ENCODE peak calls at places on chromosomes 4 and X, in four cellular contexts. K is HepG2, E is K562, S is GM12878. L is an unnamed sample.

GRCh38 chrX:141701081-141701480 is 2.5 kb upstream of the SPANXD start:
- DNase-seq in K (no peak), E (no peak), S (no peak), L (no peak)

GRCh38 chr4:41080964-41081363 is 133.4 kb downstream of the APBB2 start:
- DNase-seq in K (no peak), E (no peak), S (no peak), L (no peak)

GRCh38 chr4:105725623-105726022 is 17.0 kb downstream of the GSTCD start:
- DNase-seq in E (no peak), K (no peak), S (no peak), L (no peak)

GRCh38 chr4:137471895-137472294 is 60.4 kb downstream of the PCDH18 start:
- DNase-seq in S (no peak), E (no peak), K (no peak), L (no peak)

GRCh38 chrX:106780664-106781377 is 21.7 kb upstream of the TBC1D8B start:
- DNase-seq in K (peak; percentile 71), E (no peak), S (no peak), L (no peak)

GRCh38 chr4:169121920-169122319 is 111.9 kb upstream of the CBR4 start:
- DNase-seq in K (no peak), S (no peak), E (no peak), L (no peak)

GRCh38 chr4:15378493-15378892 is 49.3 kb upstream of the C1QTNF7 start:
- DNase-seq in E (no peak), K (no peak), S (no peak), L (no peak)

GRCh38 chrX:9357500-9358139 is 107.2 kb upstream of the TBL1X start:
- DNase-seq in K (no peak), S (no peak), E (no peak), L (no peak)

GRCh38 chr4:24800273-24800880 is 5.0 kb downstream of the SOD3 start:
- DNase-seq in S (no peak), K (no peak), E (no peak), L (peak; percentile 27)

GRCh38 chr4:140012688-140013087 is 141.3 kb downstream of the MAML3 start:
- DNase-seq in K (peak; percentile 70), S (no peak), E (peak; percentile 15), L (peak; percentile 60)

GRCh38 chr4:108240356-108240755 is 71.6 kb upstream of the LEF1 start:
- DNase-seq in E (no peak), S (no peak), K (no peak), L (no peak)

GRCh38 chr4:150007512-150007911 is 70.7 kb upstream of the DCLK2 start:
- DNase-seq in E (no peak), S (no peak), K (no peak), L (no peak)

GRCh38 chr4:3766791-3767561 is 791 bp downstream of the ADRA2C start:
- DNase-seq in S (no peak), E (no peak), K (no peak), L (peak; percentile 81)

GRCh38 chr4:108744307-108744706 is 18.5 kb downstream of the ETNPPL start:
- DNase-seq in E (no peak), K (peak; percentile 41), S (no peak), L (no peak)

GRCh38 chrX:154596290-154596929 is 11.5 kb downstream of the CTAG1A start:
- DNase-seq in S (no peak), E (no peak), K (no peak), L (peak; percentile 78)
- TF ChIP-seq ETV6 in S (no peak), E (no peak), K (no peak), L (no peak)

GRCh38 chr4:99803702-99804101 is 12.9 kb upstream of the DAPP1 start:
- DNase-seq in S (no peak), E (no peak), K (no peak), L (no peak)
- TF ChIP-seq ETV6 in S (no peak), E (no peak), K (no peak), L (no peak)

GRCh38 chr4:156523991-156524390 is 447.6 kb downstream of the PDGFC start:
- DNase-seq in S (no peak), K (no peak), E (no peak), L (no peak)
- TF ChIP-seq ETV6 in S (no peak), K (no peak), E (no peak), L (no peak)

GRCh38 chr4:79334783-79335182 is 8.9 kb upstream of the NAA11 start:
- DNase-seq in E (no peak), K (no peak), S (no peak), L (no peak)
- TF ChIP-seq ETV6 in E (no peak), K (no peak), S (no peak), L (no peak)

DNA sequence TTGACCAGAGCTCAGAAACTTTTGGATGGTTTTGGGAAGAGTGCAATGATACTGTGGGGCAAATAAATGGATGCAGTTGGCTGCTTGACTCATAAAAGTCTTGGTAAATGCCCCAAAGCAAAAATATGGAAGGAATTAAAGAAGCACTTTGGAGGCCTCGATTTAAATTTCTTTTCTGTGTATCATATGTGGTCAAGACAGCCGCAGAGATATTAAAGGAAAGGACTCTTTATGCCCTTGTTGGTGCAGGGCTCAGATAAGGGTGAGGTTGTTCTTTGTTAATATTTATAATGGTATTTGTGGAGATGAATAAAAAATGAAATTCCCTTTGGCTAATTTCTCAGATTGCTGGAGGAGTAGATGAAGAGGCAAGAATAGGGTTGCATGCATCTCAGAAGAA is 90.2 kb downstream of the NHS start:
- DNase-seq in K (no peak), S (no peak), E (no peak), L (no peak)
- TF ChIP-seq ETV6 in K (no peak), S (no peak), E (no peak), L (no peak)

GRCh38 chr4:54050214-54050904 is 14.0 kb downstream of the CHIC2 start:
- DNase-seq in E (no peak), S (no peak), K (no peak), L (no peak)
- TF ChIP-seq ETV6 in E (no peak), S (no peak), K (no peak), L (no peak)

GRCh38 chrX:10390187-10390586 is 230.2 kb downstream of the MID1 start:
- DNase-seq in S (no peak), K (no peak), E (no peak), L (no peak)

GRCh38 chrX:10381218-10381617 is 224.4 kb downstream of the CLCN4 start:
- DNase-seq in S (no peak), E (no peak), K (no peak), L (no peak)

DNA sequence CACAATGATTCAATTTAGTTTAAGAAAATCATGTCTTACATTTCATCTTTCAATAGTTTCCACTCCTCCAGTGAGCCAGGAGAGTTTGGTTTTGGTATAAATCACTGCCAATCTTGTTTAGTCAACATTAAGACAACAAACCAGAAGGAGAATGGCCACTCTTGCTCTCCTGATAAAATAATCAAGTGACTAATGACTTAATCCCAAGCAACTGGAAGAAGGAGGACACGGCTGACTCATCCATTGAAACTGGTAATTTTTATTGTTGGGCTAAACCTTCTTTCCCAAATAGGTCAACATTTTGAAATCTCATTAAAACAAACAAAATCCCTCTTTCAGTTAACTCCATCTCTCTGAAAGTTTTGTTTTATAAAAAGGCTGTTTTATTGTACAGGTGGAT is 230.2 kb downstream of the CLCN4 start:
- DNase-seq in K (no peak), S (no peak), E (no peak), L (no peak)
- TF ChIP-seq ETV6 in K (no peak), S (no peak), E (no peak), L (no peak)

GRCh38 chrX:154505726-154506125 is 10.3 kb downstream of the FAM3A start:
- DNase-seq in S (no peak), E (no peak), K (no peak), L (no peak)
- TF ChIP-seq ETV6 in S (no peak), E (no peak), K (no peak), L (no peak)

DNA sequence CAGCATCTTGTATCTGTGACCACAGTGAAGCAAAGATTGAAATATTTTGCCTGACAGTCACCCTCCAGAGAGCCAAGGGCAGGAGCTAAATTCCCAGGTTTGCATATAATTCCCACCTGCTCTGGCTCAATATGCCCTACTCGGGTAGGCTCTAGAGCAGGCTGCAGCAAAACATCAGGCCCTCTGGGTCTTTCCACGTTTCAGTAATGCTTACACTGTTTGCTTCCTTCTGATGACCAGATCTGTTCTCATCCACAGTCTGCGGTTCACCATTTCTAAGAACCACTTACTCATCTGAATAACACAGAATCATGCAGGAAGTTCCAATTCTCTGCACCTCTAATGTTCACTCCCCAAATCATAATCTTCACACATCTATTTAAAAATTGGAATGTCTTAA is 141.4 kb downstream of the PPP3CA start:
- DNase-seq in E (no peak), K (no peak), S (peak; percentile 3), L (no peak)
- TF ChIP-seq ETV6 in E (no peak), K (no peak), S (no peak), L (no peak)